ENCODE peak calls at places on chromosomes 5 and 9, in seven cellular contexts. One of them, this sample, is unnamed.

GRCh38 chr5:82387041-82387818 is 109.1 kb upstream of the RPS23 start:
- DNase-seq in coronary artery: no peak
- DNase-seq in MM.1S: no peak
- DNase-seq in PC-9: peak; percentile 65
- DNase-seq in GM23338: no peak
- DNase-seq in astrocyte of the spinal cord: peak; percentile 93
- DNase-seq in Calu3: peak; percentile 62
- DNase-seq in this sample: no peak

GRCh38 chr5:153147891-153148623 is 342.4 kb upstream of the GRIA1 start:
- DNase-seq in PC-9: peak; percentile 41
- DNase-seq in MM.1S: peak; percentile 46
- DNase-seq in Calu3: peak; percentile 15
- DNase-seq in coronary artery: no peak
- DNase-seq in astrocyte of the spinal cord: peak; percentile 66
- DNase-seq in GM23338: peak; percentile 83
- DNase-seq in this sample: peak; percentile 6

GRCh38 chr9:86353591-86354047 is 591 bp downstream of the TUT7 start:
- DNase-seq in GM23338: peak; percentile 43
- DNase-seq in coronary artery: no peak
- DNase-seq in PC-9: peak; percentile 66
- DNase-seq in astrocyte of the spinal cord: no peak
- DNase-seq in Calu3: peak; percentile 34
- DNase-seq in MM.1S: peak; percentile 32
- DNase-seq in this sample: peak; percentile 27

GRCh38 chr5:113063927-113064326 is 87.3 kb downstream of the DCP2 start:
- DNase-seq in GM23338: no peak
- DNase-seq in PC-9: no peak
- DNase-seq in coronary artery: peak; percentile 41
- DNase-seq in astrocyte of the spinal cord: no peak
- DNase-seq in Calu3: no peak
- DNase-seq in MM.1S: no peak
- DNase-seq in this sample: no peak

GRCh38 chr5:78518365-78519197 is 130.0 kb downstream of the LHFPL2 start:
- DNase-seq in Calu3: peak; percentile 79
- DNase-seq in PC-9: peak; percentile 78
- DNase-seq in astrocyte of the spinal cord: peak; percentile 91
- DNase-seq in GM23338: peak; percentile 44
- DNase-seq in coronary artery: peak; percentile 84
- DNase-seq in MM.1S: no peak
- DNase-seq in this sample: no peak

GRCh38 chr9:89536145-89536574 is 38.2 kb upstream of the SEMA4D start:
- DNase-seq in coronary artery: no peak
- DNase-seq in PC-9: no peak
- DNase-seq in astrocyte of the spinal cord: no peak
- DNase-seq in MM.1S: no peak
- DNase-seq in GM23338: no peak
- DNase-seq in Calu3: no peak
- DNase-seq in this sample: no peak

GRCh38 chr9:125397736-125398135 is 136.1 kb downstream of the GAPVD1 start:
- DNase-seq in astrocyte of the spinal cord: no peak
- DNase-seq in coronary artery: no peak
- DNase-seq in PC-9: no peak
- DNase-seq in Calu3: no peak
- DNase-seq in MM.1S: no peak
- DNase-seq in GM23338: no peak
- DNase-seq in this sample: no peak

GRCh38 chr5:179265529-179266290 is 79.6 kb downstream of the ADAMTS2 start:
- DNase-seq in MM.1S: no peak
- DNase-seq in PC-9: no peak
- DNase-seq in coronary artery: peak; percentile 99
- DNase-seq in GM23338: peak; percentile 52
- DNase-seq in Calu3: no peak
- DNase-seq in astrocyte of the spinal cord: peak; percentile 96
- DNase-seq in this sample: no peak

GRCh38 chr5:137808503-137809135 is 54.5 kb upstream of the HNRNPA0 start:
- DNase-seq in astrocyte of the spinal cord: no peak
- DNase-seq in MM.1S: no peak
- DNase-seq in Calu3: no peak
- DNase-seq in PC-9: no peak
- DNase-seq in GM23338: no peak
- DNase-seq in coronary artery: no peak
- DNase-seq in this sample: no peak

GRCh38 chr9:129609486-129610192 is 11.3 kb downstream of the C9orf50 start:
- DNase-seq in coronary artery: peak; percentile 82
- DNase-seq in GM23338: no peak
- DNase-seq in Calu3: peak; percentile 70
- DNase-seq in PC-9: no peak
- DNase-seq in MM.1S: peak; percentile 13
- DNase-seq in astrocyte of the spinal cord: peak; percentile 80
- DNase-seq in this sample: peak; percentile 81

GRCh38 chr5:135204151-135204600 is 170.1 kb upstream of the PITX1 start:
- DNase-seq in GM23338: peak; percentile 54
- DNase-seq in MM.1S: no peak
- DNase-seq in PC-9: no peak
- DNase-seq in astrocyte of the spinal cord: peak; percentile 65
- DNase-seq in coronary artery: no peak
- DNase-seq in Calu3: no peak
- DNase-seq in this sample: no peak

GRCh38 chr9:122056484-122056883 is 36.6 kb downstream of the TTLL11 start:
- DNase-seq in coronary artery: no peak
- DNase-seq in PC-9: no peak
- DNase-seq in astrocyte of the spinal cord: no peak
- DNase-seq in MM.1S: peak; percentile 13
- DNase-seq in GM23338: peak; percentile 67
- DNase-seq in Calu3: peak; percentile 3
- DNase-seq in this sample: no peak

GRCh38 chr5:176774216-176775171 is 35.9 kb upstream of the UNC5A start:
- DNase-seq in coronary artery: peak; percentile 54
- DNase-seq in astrocyte of the spinal cord: no peak
- DNase-seq in MM.1S: no peak
- DNase-seq in PC-9: no peak
- DNase-seq in GM23338: peak; percentile 60
- DNase-seq in Calu3: no peak
- DNase-seq in this sample: no peak

GRCh38 chr5:14444161-14444560 is 137.4 kb upstream of the OTULINL start:
- DNase-seq in PC-9: no peak
- DNase-seq in MM.1S: no peak
- DNase-seq in GM23338: no peak
- DNase-seq in Calu3: no peak
- DNase-seq in coronary artery: no peak
- DNase-seq in astrocyte of the spinal cord: no peak
- DNase-seq in this sample: no peak

GRCh38 chr5:101932599-101932998 is 363.5 kb downstream of the SLCO4C1 start:
- DNase-seq in PC-9: no peak
- DNase-seq in MM.1S: no peak
- DNase-seq in Calu3: no peak
- DNase-seq in coronary artery: no peak
- DNase-seq in astrocyte of the spinal cord: no peak
- DNase-seq in GM23338: no peak
- DNase-seq in this sample: no peak

GRCh38 chr5:156798201-156798600 is 51.9 kb upstream of the PPP1R2B start:
- DNase-seq in Calu3: no peak
- DNase-seq in GM23338: peak; percentile 76
- DNase-seq in PC-9: no peak
- DNase-seq in astrocyte of the spinal cord: no peak
- DNase-seq in coronary artery: no peak
- DNase-seq in MM.1S: no peak
- DNase-seq in this sample: no peak

GRCh38 chr9:4491621-4491975 is 1.3 kb downstream of the SLC1A1 start:
- DNase-seq in PC-9: peak; percentile 63
- DNase-seq in Calu3: peak; percentile 44
- DNase-seq in coronary artery: no peak
- DNase-seq in MM.1S: no peak
- DNase-seq in astrocyte of the spinal cord: no peak
- DNase-seq in GM23338: peak; percentile 85
- DNase-seq in this sample: no peak

GRCh38 chr5:148864113-148864841 is 37.9 kb downstream of the ADRB2 start:
- DNase-seq in GM23338: peak; percentile 6
- DNase-seq in astrocyte of the spinal cord: no peak
- DNase-seq in coronary artery: no peak
- DNase-seq in MM.1S: no peak
- DNase-seq in PC-9: no peak
- DNase-seq in Calu3: no peak
- DNase-seq in this sample: no peak

GRCh38 chr5:171386861-171387254 is 791 bp upstream of the NPM1 start:
- DNase-seq in MM.1S: no peak
- DNase-seq in GM23338: peak; percentile 65
- DNase-seq in astrocyte of the spinal cord: no peak
- DNase-seq in coronary artery: no peak
- DNase-seq in Calu3: peak; percentile 30
- DNase-seq in PC-9: no peak
- DNase-seq in this sample: peak; percentile 30

GRCh38 chr9:77708416-77708815 is 60.3 kb upstream of the GNA14 start:
- DNase-seq in coronary artery: no peak
- DNase-seq in PC-9: no peak
- DNase-seq in MM.1S: no peak
- DNase-seq in astrocyte of the spinal cord: peak; percentile 69
- DNase-seq in GM23338: no peak
- DNase-seq in Calu3: no peak
- DNase-seq in this sample: no peak

GRCh38 chr5:35046754-35047153 is 995 bp downstream of the AGXT2 start:
- DNase-seq in GM23338: no peak
- DNase-seq in Calu3: no peak
- DNase-seq in astrocyte of the spinal cord: peak; percentile 94
- DNase-seq in MM.1S: no peak
- DNase-seq in coronary artery: no peak
- DNase-seq in PC-9: no peak
- DNase-seq in this sample: no peak

GRCh38 chr5:37838933-37839341 is 904 bp downstream of the GDNF start:
- DNase-seq in coronary artery: no peak
- DNase-seq in PC-9: no peak
- DNase-seq in MM.1S: no peak
- DNase-seq in Calu3: no peak
- DNase-seq in GM23338: peak; percentile 56
- DNase-seq in astrocyte of the spinal cord: peak; percentile 19
- DNase-seq in this sample: peak; percentile 46

GRCh38 chr9:28999806-29000205 is 1426.5 kb upstream of the C9orf72 start:
- DNase-seq in Calu3: no peak
- DNase-seq in astrocyte of the spinal cord: no peak
- DNase-seq in GM23338: no peak
- DNase-seq in MM.1S: no peak
- DNase-seq in coronary artery: no peak
- DNase-seq in PC-9: no peak
- DNase-seq in this sample: no peak

GRCh38 chr9:29001006-29001405 is 1427.7 kb upstream of the C9orf72 start:
- DNase-seq in astrocyte of the spinal cord: no peak
- DNase-seq in Calu3: no peak
- DNase-seq in PC-9: no peak
- DNase-seq in GM23338: no peak
- DNase-seq in MM.1S: no peak
- DNase-seq in coronary artery: no peak
- DNase-seq in this sample: no peak

GRCh38 chr9:29004988-29005387 is 1431.7 kb upstream of the C9orf72 start:
- DNase-seq in MM.1S: no peak
- DNase-seq in Calu3: no peak
- DNase-seq in astrocyte of the spinal cord: no peak
- DNase-seq in PC-9: no peak
- DNase-seq in coronary artery: no peak
- DNase-seq in GM23338: no peak
- DNase-seq in this sample: no peak

GRCh38 chr9:28999057-28999456 is 1425.8 kb upstream of the C9orf72 start:
- DNase-seq in MM.1S: no peak
- DNase-seq in Calu3: no peak
- DNase-seq in astrocyte of the spinal cord: no peak
- DNase-seq in GM23338: no peak
- DNase-seq in coronary artery: no peak
- DNase-seq in PC-9: no peak
- DNase-seq in this sample: no peak
- TF ChIP-seq CTCF in MM.1S: no peak
- TF ChIP-seq CTCF in Calu3: no peak
- TF ChIP-seq CTCF in astrocyte of the spinal cord: no peak
- TF ChIP-seq CTCF in GM23338: no peak
- TF ChIP-seq CTCF in coronary artery: no peak
- TF ChIP-seq CTCF in PC-9: no peak
- TF ChIP-seq CTCF in this sample: no peak

GRCh38 chr5:61817472-61818326 is 485.6 kb downstream of the ZSWIM6 start:
- DNase-seq in PC-9: no peak
- DNase-seq in astrocyte of the spinal cord: peak; percentile 47
- DNase-seq in GM23338: peak; percentile 71
- DNase-seq in Calu3: peak; percentile 56
- DNase-seq in coronary artery: no peak
- DNase-seq in MM.1S: no peak
- DNase-seq in this sample: no peak
- TF ChIP-seq CTCF in PC-9: peak; percentile 57
- TF ChIP-seq CTCF in astrocyte of the spinal cord: peak; percentile 79
- TF ChIP-seq CTCF in GM23338: peak; percentile 66
- TF ChIP-seq CTCF in Calu3: peak; percentile 39
- TF ChIP-seq CTCF in coronary artery: no peak
- TF ChIP-seq CTCF in MM.1S: no peak
- TF ChIP-seq CTCF in this sample: peak; percentile 37

DNA sequence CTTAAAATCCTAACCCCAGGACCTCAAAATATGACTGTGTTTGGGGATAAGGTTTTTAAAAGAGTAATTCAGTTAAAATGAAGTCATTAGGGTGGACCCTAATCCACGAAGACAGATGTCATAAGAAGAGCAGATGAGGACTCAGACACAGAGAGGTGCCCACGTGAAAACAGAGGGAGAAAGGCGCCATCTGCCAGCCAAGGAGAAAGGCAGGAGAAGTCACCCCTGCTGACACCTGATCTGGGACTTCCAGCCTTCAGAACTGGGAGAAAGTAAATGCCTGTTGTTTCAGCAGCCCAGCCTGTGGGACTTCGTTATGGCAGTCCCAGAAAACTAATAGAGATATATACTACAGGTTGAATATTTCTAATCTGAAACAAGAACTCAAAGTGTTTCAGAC is 67.4 kb downstream of the ROR2 start:
- DNase-seq in Calu3: no peak
- DNase-seq in MM.1S: no peak
- DNase-seq in PC-9: no peak
- DNase-seq in astrocyte of the spinal cord: no peak
- DNase-seq in GM23338: no peak
- DNase-seq in coronary artery: no peak
- DNase-seq in this sample: no peak
- TF ChIP-seq CTCF in Calu3: no peak
- TF ChIP-seq CTCF in MM.1S: peak; percentile 2
- TF ChIP-seq CTCF in PC-9: no peak
- TF ChIP-seq CTCF in astrocyte of the spinal cord: no peak
- TF ChIP-seq CTCF in GM23338: no peak
- TF ChIP-seq CTCF in coronary artery: no peak
- TF ChIP-seq CTCF in this sample: peak; percentile 18

GRCh38 chr9:1909322-1909721 is 105.8 kb upstream of the SMARCA2 start:
- DNase-seq in GM23338: no peak
- DNase-seq in coronary artery: no peak
- DNase-seq in astrocyte of the spinal cord: no peak
- DNase-seq in MM.1S: no peak
- DNase-seq in PC-9: no peak
- DNase-seq in Calu3: no peak
- DNase-seq in this sample: no peak

GRCh38 chr9:1910269-1910811 is 104.8 kb upstream of the SMARCA2 start:
- DNase-seq in astrocyte of the spinal cord: no peak
- DNase-seq in Calu3: no peak
- DNase-seq in MM.1S: no peak
- DNase-seq in PC-9: no peak
- DNase-seq in GM23338: peak; percentile 30
- DNase-seq in coronary artery: no peak
- DNase-seq in this sample: no peak

GRCh38 chr9:1916676-1917075 is 98.5 kb upstream of the SMARCA2 start:
- DNase-seq in Calu3: no peak
- DNase-seq in MM.1S: no peak
- DNase-seq in astrocyte of the spinal cord: no peak
- DNase-seq in coronary artery: no peak
- DNase-seq in GM23338: no peak
- DNase-seq in PC-9: no peak
- DNase-seq in this sample: no peak

GRCh38 chr9:1918642-1919041 is 96.5 kb upstream of the SMARCA2 start:
- DNase-seq in MM.1S: no peak
- DNase-seq in PC-9: no peak
- DNase-seq in Calu3: no peak
- DNase-seq in astrocyte of the spinal cord: no peak
- DNase-seq in GM23338: peak; percentile 47
- DNase-seq in coronary artery: no peak
- DNase-seq in this sample: no peak

GRCh38 chr9:1913931-1914330 is 101.2 kb upstream of the SMARCA2 start:
- DNase-seq in PC-9: no peak
- DNase-seq in coronary artery: no peak
- DNase-seq in GM23338: no peak
- DNase-seq in MM.1S: no peak
- DNase-seq in Calu3: no peak
- DNase-seq in astrocyte of the spinal cord: no peak
- DNase-seq in this sample: no peak
- TF ChIP-seq CTCF in PC-9: no peak
- TF ChIP-seq CTCF in coronary artery: no peak
- TF ChIP-seq CTCF in GM23338: no peak
- TF ChIP-seq CTCF in MM.1S: no peak
- TF ChIP-seq CTCF in Calu3: no peak
- TF ChIP-seq CTCF in astrocyte of the spinal cord: no peak
- TF ChIP-seq CTCF in this sample: no peak

This sample was measured in GM13977.